ENCODE peak calls at places on chromosomes 11 and 22, in four cellular contexts. One of them, this sample, is unnamed.
A peak's percentile ranks its signal among the peaks of the same experiment; 100 is the strongest.

GRCh38 chr11:68469122-68469521 is 8.6 kb downstream of the PPP6R3 start:
- DNase-seq in lower lobe of right lung: no peak
- DNase-seq in lower leg skin: no peak
- DNase-seq in SK-N-SH: no peak
- DNase-seq in this sample: no peak

GRCh38 chr22:31153357-31153756 is 6.6 kb upstream of the RNF185 start:
- DNase-seq in lower lobe of right lung: no peak
- DNase-seq in SK-N-SH: no peak
- DNase-seq in lower leg skin: no peak
- DNase-seq in this sample: no peak

GRCh38 chr11:24386551-24387404 is 110.1 kb upstream of the LUZP2 start:
- DNase-seq in SK-N-SH: peak; percentile 13
- DNase-seq in lower leg skin: no peak
- DNase-seq in lower lobe of right lung: no peak
- DNase-seq in this sample: no peak

GRCh38 chr22:49569286-49570031 is 258.2 kb downstream of the BRD1 start:
- DNase-seq in SK-N-SH: no peak
- DNase-seq in lower leg skin: no peak
- DNase-seq in lower lobe of right lung: no peak
- DNase-seq in this sample: no peak

GRCh38 chr22:30438559-30438958 is 13.0 kb downstream of the MTFP1 start:
- DNase-seq in SK-N-SH: no peak
- DNase-seq in lower lobe of right lung: no peak
- DNase-seq in lower leg skin: no peak
- DNase-seq in this sample: no peak

GRCh38 chr11:82980292-82980691 is 78.8 kb downstream of the DDIAS start:
- DNase-seq in lower lobe of right lung: no peak
- DNase-seq in lower leg skin: no peak
- DNase-seq in SK-N-SH: no peak
- DNase-seq in this sample: no peak

GRCh38 chr22:30785527-30785926 is 90.9 kb downstream of the OSBP2 start:
- DNase-seq in SK-N-SH: no peak
- DNase-seq in lower lobe of right lung: no peak
- DNase-seq in lower leg skin: no peak
- DNase-seq in this sample: no peak

GRCh38 chr11:33699515-33700424 is 856 bp downstream of the C11orf91 start:
- DNase-seq in lower lobe of right lung: peak; percentile 64
- DNase-seq in SK-N-SH: no peak
- DNase-seq in lower leg skin: no peak
- DNase-seq in this sample: no peak

GRCh38 chr22:18070556-18071306 is 7.1 kb upstream of the PEX26 start:
- DNase-seq in SK-N-SH: no peak
- DNase-seq in lower lobe of right lung: no peak
- DNase-seq in lower leg skin: no peak
- DNase-seq in this sample: no peak

GRCh38 chr11:64915366-64915887 is 1.6 kb downstream of the ATG2A start:
- DNase-seq in SK-N-SH: no peak
- DNase-seq in lower leg skin: no peak
- DNase-seq in lower lobe of right lung: no peak
- DNase-seq in this sample: no peak

GRCh38 chr11:128291835-128292234 is 295.5 kb downstream of the ETS1 start:
- DNase-seq in lower leg skin: no peak
- DNase-seq in SK-N-SH: no peak
- DNase-seq in lower lobe of right lung: no peak
- DNase-seq in this sample: no peak

GRCh38 chr11:48055292-48056132 is 75.2 kb downstream of the PTPRJ start:
- DNase-seq in SK-N-SH: no peak
- DNase-seq in lower leg skin: no peak
- DNase-seq in lower lobe of right lung: no peak
- DNase-seq in this sample: no peak

GRCh38 chr11:33732176-33732575 is 4.0 kb downstream of the CD59 start:
- DNase-seq in lower leg skin: no peak
- DNase-seq in SK-N-SH: no peak
- DNase-seq in lower lobe of right lung: no peak
- DNase-seq in this sample: no peak

GRCh38 chr22:28931844-28932561 is 48.6 kb downstream of the ZNRF3 start:
- DNase-seq in lower leg skin: no peak
- DNase-seq in lower lobe of right lung: no peak
- DNase-seq in SK-N-SH: no peak
- DNase-seq in this sample: no peak

GRCh38 chr11:124898711-124899110 is 1.0 kb upstream of the ROBO4 start:
- DNase-seq in lower lobe of right lung: no peak
- DNase-seq in SK-N-SH: peak; percentile 20
- DNase-seq in lower leg skin: no peak
- DNase-seq in this sample: no peak

GRCh38 chr11:125842319-125842948 is 9.3 kb downstream of the PATE4 start:
- DNase-seq in SK-N-SH: no peak
- DNase-seq in lower lobe of right lung: no peak
- DNase-seq in lower leg skin: no peak
- DNase-seq in this sample: no peak

GRCh38 chr11:76194872-76195668 is 11.2 kb downstream of the WNT11 start:
- DNase-seq in lower lobe of right lung: no peak
- DNase-seq in lower leg skin: no peak
- DNase-seq in SK-N-SH: no peak
- DNase-seq in this sample: no peak

GRCh38 chr22:44807232-44807631 is 54.9 kb downstream of the ARHGAP8 start:
- DNase-seq in lower lobe of right lung: no peak
- DNase-seq in lower leg skin: no peak
- DNase-seq in SK-N-SH: no peak
- DNase-seq in this sample: no peak

GRCh38 chr22:43346521-43346929 is 3.4 kb upstream of the SCUBE1 start:
- DNase-seq in lower leg skin: no peak
- DNase-seq in lower lobe of right lung: peak; percentile 75
- DNase-seq in SK-N-SH: peak; percentile 73
- DNase-seq in this sample: peak; percentile 88

GRCh38 chr11:45809456-45810395 is 4.8 kb downstream of the SLC35C1 start:
- DNase-seq in lower leg skin: no peak
- DNase-seq in SK-N-SH: no peak
- DNase-seq in lower lobe of right lung: no peak
- DNase-seq in this sample: no peak

GRCh38 chr11:27234043-27234668 is 128.9 kb downstream of the CCDC34 start:
- DNase-seq in SK-N-SH: no peak
- DNase-seq in lower leg skin: peak; percentile 50
- DNase-seq in lower lobe of right lung: no peak
- DNase-seq in this sample: no peak

GRCh38 chr11:65776196-65776595 is 4.6 kb downstream of the AP5B1 start:
- DNase-seq in lower leg skin: peak; percentile 23
- DNase-seq in lower lobe of right lung: peak; percentile 77
- DNase-seq in SK-N-SH: no peak
- DNase-seq in this sample: no peak

GRCh38 chr22:43014062-43014875 is 680 bp downstream of the PACSIN2 start:
- DNase-seq in lower lobe of right lung: peak; percentile 73
- DNase-seq in SK-N-SH: peak; percentile 54
- DNase-seq in lower leg skin: no peak
- DNase-seq in this sample: peak; percentile 47

DNA sequence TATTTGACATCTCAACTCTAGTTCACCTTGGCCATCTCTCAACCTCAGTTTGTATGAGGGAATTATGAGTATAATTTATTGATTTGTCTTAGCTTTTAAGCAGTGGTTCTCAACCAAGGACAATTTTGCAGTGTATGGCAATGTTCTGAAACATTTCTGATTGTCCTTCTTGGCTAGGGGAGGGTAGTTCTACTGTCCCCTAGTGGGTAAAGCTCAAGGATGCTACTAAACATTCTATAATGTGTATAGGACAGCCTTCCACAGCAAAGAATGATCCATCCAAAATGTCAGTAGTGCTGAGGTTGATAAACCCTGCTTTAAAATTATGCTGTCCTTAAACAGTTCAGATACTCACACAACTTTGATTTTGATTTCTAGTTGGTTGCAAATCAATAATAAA is 78.1 kb upstream of the ALKBH3 start:
- DNase-seq in SK-N-SH: peak; percentile 10
- DNase-seq in lower lobe of right lung: no peak
- DNase-seq in lower leg skin: no peak
- DNase-seq in this sample: no peak
- TF ChIP-seq CTCF in SK-N-SH: peak; percentile 21
- TF ChIP-seq CTCF in lower lobe of right lung: peak; percentile 7
- TF ChIP-seq CTCF in lower leg skin: no peak
- TF ChIP-seq CTCF in this sample: peak; percentile 68

GRCh38 chr11:119092880-119093665 is 8.4 kb downstream of the HMBS start:
- DNase-seq in lower leg skin: no peak
- DNase-seq in lower lobe of right lung: no peak
- DNase-seq in SK-N-SH: no peak
- DNase-seq in this sample: no peak

GRCh38 chr11:119094816-119095065 is 6.9 kb downstream of the DPAGT1 start:
- DNase-seq in SK-N-SH: peak; percentile 80
- DNase-seq in lower lobe of right lung: peak; percentile 92
- DNase-seq in lower leg skin: peak; percentile 74
- DNase-seq in this sample: peak; percentile 87

GRCh38 chr11:119093666-119093950 is 8.0 kb downstream of the DPAGT1 start:
- DNase-seq in lower lobe of right lung: no peak
- DNase-seq in SK-N-SH: no peak
- DNase-seq in lower leg skin: no peak
- DNase-seq in this sample: no peak

GRCh38 chr11:119093951-119094815 is 7.5 kb downstream of the DPAGT1 start:
- DNase-seq in SK-N-SH: peak; percentile 40
- DNase-seq in lower lobe of right lung: peak; percentile 57
- DNase-seq in lower leg skin: no peak
- DNase-seq in this sample: peak; percentile 26

DNA sequence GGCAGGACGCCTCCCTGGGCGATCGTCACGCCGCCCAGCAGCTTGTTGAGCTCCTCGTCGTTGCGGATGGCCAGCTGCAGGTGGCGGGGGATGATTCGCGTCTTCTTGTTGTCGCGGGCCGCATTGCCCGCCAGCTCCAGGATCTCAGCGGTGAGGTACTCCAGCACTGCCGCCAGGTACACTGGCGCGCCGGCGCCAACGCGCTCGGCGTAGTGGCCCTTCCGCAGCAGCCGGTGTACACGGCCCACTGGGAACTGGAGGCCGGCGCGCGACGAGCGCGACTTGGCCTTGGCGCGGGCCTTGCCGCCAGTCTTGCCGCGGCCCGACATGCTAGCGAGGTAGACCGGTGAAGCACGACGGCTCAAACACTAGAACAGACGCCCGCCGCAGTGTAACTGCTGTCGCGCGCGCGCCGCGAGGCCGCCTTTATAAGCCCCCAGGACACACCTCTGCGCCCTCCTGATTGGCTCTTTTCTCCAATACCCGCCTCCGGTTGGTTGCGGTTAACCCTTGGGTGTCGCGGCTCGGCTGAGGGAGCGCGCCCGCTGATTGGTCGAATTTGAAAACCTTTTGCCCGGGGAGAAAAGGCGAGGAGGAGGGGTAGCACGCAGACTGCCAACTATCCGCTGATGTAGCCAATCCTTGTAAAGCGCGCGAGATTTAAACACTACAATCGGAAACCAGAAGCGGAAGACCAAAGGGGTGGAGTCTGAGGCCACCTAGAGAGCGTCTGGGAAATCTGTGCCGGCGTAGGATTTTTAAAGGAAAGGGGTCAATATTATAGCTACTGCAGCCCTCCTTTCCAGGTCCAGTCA is 6.4 kb downstream of the DPAGT1 start:
- DNase-seq in lower leg skin: peak; percentile 99
- DNase-seq in SK-N-SH: peak; percentile 96
- DNase-seq in lower lobe of right lung: peak; percentile 98
- DNase-seq in this sample: peak; percentile 99
- TF ChIP-seq CTCF in lower leg skin: no peak
- TF ChIP-seq CTCF in SK-N-SH: peak; percentile 14
- TF ChIP-seq CTCF in lower lobe of right lung: no peak
- TF ChIP-seq CTCF in this sample: peak; percentile 22

DNA sequence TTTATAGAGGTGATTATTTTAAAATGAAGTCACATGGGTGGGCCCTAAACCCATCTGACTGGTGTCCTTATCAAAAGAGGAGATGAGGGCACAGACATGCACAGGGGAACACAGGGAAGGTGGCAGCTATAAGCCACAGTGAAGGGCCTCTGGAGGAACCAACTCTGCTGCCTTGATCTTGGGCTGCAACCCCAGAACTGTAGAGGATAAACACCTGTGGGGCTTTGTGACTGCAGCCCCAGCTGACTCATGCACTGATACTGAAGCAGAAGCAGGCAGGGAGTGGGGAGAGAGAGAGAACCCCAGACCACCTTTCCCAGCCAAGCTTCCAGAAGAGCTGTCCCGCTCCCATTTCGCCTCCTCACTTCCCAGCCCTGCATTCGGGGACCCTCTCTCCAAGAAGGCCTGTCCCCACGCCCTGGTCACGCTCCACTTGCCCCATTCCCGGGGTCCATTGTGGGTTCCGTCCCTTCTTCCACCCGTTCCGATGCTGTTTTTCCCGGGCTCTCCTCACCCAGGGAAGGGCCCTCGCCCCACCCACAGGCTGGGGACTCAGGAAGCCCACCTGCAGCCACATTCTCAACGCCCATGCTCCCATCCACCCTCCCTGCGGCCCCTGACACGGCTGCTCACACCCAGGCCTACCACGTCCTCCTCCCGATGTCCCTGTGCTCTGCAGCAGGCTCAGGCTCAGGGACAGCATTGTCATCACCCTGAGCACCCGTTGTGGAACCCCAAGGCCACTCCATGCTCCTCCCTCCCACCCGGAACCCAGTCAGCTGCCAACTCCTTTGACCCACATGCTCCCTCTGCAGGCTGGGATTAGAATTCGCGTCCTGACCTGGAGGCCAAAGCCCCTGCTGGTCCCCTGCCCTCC is 90.8 kb upstream of the SHANK2 start:
- DNase-seq in SK-N-SH: peak; percentile 74
- DNase-seq in lower lobe of right lung: peak; percentile 57
- DNase-seq in lower leg skin: no peak
- DNase-seq in this sample: peak; percentile 46
- TF ChIP-seq CTCF in SK-N-SH: no peak
- TF ChIP-seq CTCF in lower lobe of right lung: peak; percentile 50
- TF ChIP-seq CTCF in lower leg skin: no peak
- TF ChIP-seq CTCF in this sample: peak; percentile 51

DNA sequence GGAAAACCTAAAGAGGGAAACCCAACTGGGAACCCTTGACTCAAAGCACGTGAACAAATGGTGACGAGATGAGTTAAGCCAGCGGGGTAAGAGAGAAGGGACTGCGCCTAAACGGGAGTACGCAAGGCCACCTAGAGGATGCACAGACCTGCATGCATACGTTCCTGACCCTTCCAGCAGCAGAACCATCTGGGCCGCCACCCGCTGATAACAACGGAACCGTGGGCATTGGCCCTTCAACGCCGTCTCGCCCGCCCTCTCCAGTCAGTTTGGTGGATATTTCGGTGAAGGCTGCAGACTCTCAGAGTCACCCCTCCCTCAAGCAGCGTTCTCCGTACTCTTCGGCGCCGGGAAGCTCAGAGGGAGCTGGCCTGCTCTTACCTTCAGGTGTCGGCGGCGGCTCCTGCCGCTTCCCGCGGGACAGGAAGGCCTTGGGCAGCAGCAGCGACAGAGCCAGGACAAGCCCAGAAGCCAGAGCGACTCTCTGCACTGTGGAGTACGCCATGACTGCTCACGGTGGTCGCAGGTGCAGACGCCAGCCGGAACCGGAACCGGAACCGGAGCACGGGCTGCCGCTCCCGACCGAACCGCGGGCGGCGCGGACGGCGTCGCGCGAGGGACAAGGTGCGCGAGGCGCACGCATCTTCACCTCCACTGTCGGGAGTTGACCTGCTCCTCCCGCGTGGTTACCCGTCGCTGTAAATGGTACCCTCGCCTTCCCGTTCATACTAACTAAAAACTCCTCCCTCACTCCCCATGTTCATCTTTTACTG is at the start of gene RIC3:
- DNase-seq in lower lobe of right lung: peak; percentile 60
- DNase-seq in SK-N-SH: peak; percentile 74
- DNase-seq in lower leg skin: no peak
- DNase-seq in this sample: peak; percentile 42
- TF ChIP-seq CTCF in lower lobe of right lung: no peak
- TF ChIP-seq CTCF in SK-N-SH: no peak
- TF ChIP-seq CTCF in lower leg skin: no peak
- TF ChIP-seq CTCF in this sample: peak; percentile 17

GRCh38 chr11:103659138-103659734 is 377.2 kb upstream of the DDI1 start:
- DNase-seq in lower lobe of right lung: no peak
- DNase-seq in lower leg skin: no peak
- DNase-seq in SK-N-SH: peak; percentile 48
- DNase-seq in this sample: peak; percentile 67
- TF ChIP-seq CTCF in lower lobe of right lung: no peak
- TF ChIP-seq CTCF in lower leg skin: no peak
- TF ChIP-seq CTCF in SK-N-SH: peak; percentile 66
- TF ChIP-seq CTCF in this sample: peak; percentile 82